ENCODE peak calls at places on chromosome 3, in nine cellular contexts. One of them, this sample, is unnamed.

GRCh38 chr3:54123538-54124196 is 1.3 kb downstream of the CACNA2D3 start:
- DNase-seq in NB4: no peak
- DNase-seq in heart right ventricle: no peak
- DNase-seq in sigmoid colon: no peak
- DNase-seq in fibroblast of pulmonary artery: peak
- DNase-seq in mammary epithelial cell: no peak
- DNase-seq in PC-9: no peak
- DNase-seq in brain microvascular endothelial cell: no peak
- DNase-seq in CD8-positive, alpha-beta T cell: no peak
- DNase-seq in this sample: no peak

GRCh38 chr3:128787256-128788253 is 61.6 kb downstream of the RAB7A start:
- DNase-seq in CD8-positive, alpha-beta T cell: peak
- DNase-seq in heart right ventricle: no peak
- DNase-seq in PC-9: peak
- DNase-seq in fibroblast of pulmonary artery: peak
- DNase-seq in NB4: peak
- DNase-seq in brain microvascular endothelial cell: peak
- DNase-seq in sigmoid colon: no peak
- DNase-seq in mammary epithelial cell: peak
- DNase-seq in this sample: peak

GRCh38 chr3:154885016-154885415 is 195.1 kb upstream of the MME start:
- DNase-seq in NB4: no peak
- DNase-seq in mammary epithelial cell: no peak
- DNase-seq in PC-9: no peak
- DNase-seq in brain microvascular endothelial cell: no peak
- DNase-seq in sigmoid colon: no peak
- DNase-seq in CD8-positive, alpha-beta T cell: no peak
- DNase-seq in fibroblast of pulmonary artery: peak
- DNase-seq in heart right ventricle: no peak
- DNase-seq in this sample: no peak

GRCh38 chr3:42020681-42021307 is 58.9 kb upstream of the ULK4 start:
- DNase-seq in NB4: peak
- DNase-seq in mammary epithelial cell: peak
- DNase-seq in PC-9: peak
- DNase-seq in sigmoid colon: no peak
- DNase-seq in brain microvascular endothelial cell: peak
- DNase-seq in heart right ventricle: no peak
- DNase-seq in CD8-positive, alpha-beta T cell: no peak
- DNase-seq in fibroblast of pulmonary artery: peak
- DNase-seq in this sample: peak

GRCh38 chr3:101127991-101128390 is 134.8 kb upstream of the ABI3BP start:
- DNase-seq in sigmoid colon: no peak
- DNase-seq in heart right ventricle: no peak
- DNase-seq in mammary epithelial cell: no peak
- DNase-seq in PC-9: no peak
- DNase-seq in brain microvascular endothelial cell: no peak
- DNase-seq in NB4: no peak
- DNase-seq in fibroblast of pulmonary artery: no peak
- DNase-seq in CD8-positive, alpha-beta T cell: no peak
- DNase-seq in this sample: no peak

GRCh38 chr3:177190701-177191100 is 6.6 kb downstream of the TBL1XR1 start:
- DNase-seq in sigmoid colon: no peak
- DNase-seq in CD8-positive, alpha-beta T cell: no peak
- DNase-seq in brain microvascular endothelial cell: no peak
- DNase-seq in mammary epithelial cell: no peak
- DNase-seq in PC-9: no peak
- DNase-seq in heart right ventricle: no peak
- DNase-seq in NB4: no peak
- DNase-seq in fibroblast of pulmonary artery: peak
- DNase-seq in this sample: no peak

GRCh38 chr3:7877312-7877711 is 624.3 kb upstream of the LMCD1 start:
- DNase-seq in PC-9: no peak
- DNase-seq in mammary epithelial cell: no peak
- DNase-seq in fibroblast of pulmonary artery: no peak
- DNase-seq in brain microvascular endothelial cell: no peak
- DNase-seq in heart right ventricle: no peak
- DNase-seq in NB4: no peak
- DNase-seq in CD8-positive, alpha-beta T cell: no peak
- DNase-seq in sigmoid colon: no peak
- DNase-seq in this sample: no peak

GRCh38 chr3:120470870-120471269 is 20.1 kb upstream of the FSTL1 start:
- DNase-seq in NB4: no peak
- DNase-seq in sigmoid colon: peak
- DNase-seq in CD8-positive, alpha-beta T cell: no peak
- DNase-seq in brain microvascular endothelial cell: no peak
- DNase-seq in PC-9: no peak
- DNase-seq in mammary epithelial cell: peak
- DNase-seq in fibroblast of pulmonary artery: no peak
- DNase-seq in heart right ventricle: peak
- DNase-seq in this sample: peak

GRCh38 chr3:70400194-70400593 is 87.8 kb upstream of the MDFIC2 start:
- DNase-seq in sigmoid colon: no peak
- DNase-seq in mammary epithelial cell: no peak
- DNase-seq in heart right ventricle: no peak
- DNase-seq in PC-9: no peak
- DNase-seq in fibroblast of pulmonary artery: no peak
- DNase-seq in CD8-positive, alpha-beta T cell: no peak
- DNase-seq in NB4: no peak
- DNase-seq in brain microvascular endothelial cell: no peak
- DNase-seq in this sample: no peak

GRCh38 chr3:115423170-115423569 is 200.1 kb upstream of the GAP43 start:
- DNase-seq in mammary epithelial cell: peak
- DNase-seq in PC-9: no peak
- DNase-seq in brain microvascular endothelial cell: no peak
- DNase-seq in NB4: peak
- DNase-seq in sigmoid colon: no peak
- DNase-seq in heart right ventricle: no peak
- DNase-seq in fibroblast of pulmonary artery: no peak
- DNase-seq in CD8-positive, alpha-beta T cell: no peak
- DNase-seq in this sample: peak

GRCh38 chr3:125418306-125418705 is 43.2 kb upstream of the ZNF148 start:
- DNase-seq in fibroblast of pulmonary artery: no peak
- DNase-seq in mammary epithelial cell: no peak
- DNase-seq in heart right ventricle: no peak
- DNase-seq in CD8-positive, alpha-beta T cell: no peak
- DNase-seq in PC-9: no peak
- DNase-seq in brain microvascular endothelial cell: no peak
- DNase-seq in NB4: no peak
- DNase-seq in sigmoid colon: no peak
- DNase-seq in this sample: no peak

GRCh38 chr3:184786271-184787010 is 25.5 kb upstream of the VPS8 start:
- DNase-seq in heart right ventricle: peak
- DNase-seq in CD8-positive, alpha-beta T cell: no peak
- DNase-seq in sigmoid colon: peak
- DNase-seq in fibroblast of pulmonary artery: peak
- DNase-seq in brain microvascular endothelial cell: peak
- DNase-seq in mammary epithelial cell: peak
- DNase-seq in PC-9: no peak
- DNase-seq in NB4: peak
- DNase-seq in this sample: no peak

GRCh38 chr3:50275996-50276761 is 2.7 kb upstream of the LSMEM2 start:
- DNase-seq in mammary epithelial cell: no peak
- DNase-seq in heart right ventricle: no peak
- DNase-seq in NB4: no peak
- DNase-seq in fibroblast of pulmonary artery: no peak
- DNase-seq in brain microvascular endothelial cell: no peak
- DNase-seq in CD8-positive, alpha-beta T cell: no peak
- DNase-seq in PC-9: no peak
- DNase-seq in sigmoid colon: no peak
- DNase-seq in this sample: no peak

GRCh38 chr3:17055374-17056276 is 170.9 kb downstream of the PLCL2 start:
- DNase-seq in brain microvascular endothelial cell: peak
- DNase-seq in sigmoid colon: no peak
- DNase-seq in heart right ventricle: no peak
- DNase-seq in mammary epithelial cell: no peak
- DNase-seq in fibroblast of pulmonary artery: peak
- DNase-seq in NB4: no peak
- DNase-seq in PC-9: no peak
- DNase-seq in CD8-positive, alpha-beta T cell: no peak
- DNase-seq in this sample: no peak

GRCh38 chr3:185069583-185070030 is 83.3 kb downstream of the C3orf70 start:
- DNase-seq in mammary epithelial cell: no peak
- DNase-seq in heart right ventricle: no peak
- DNase-seq in NB4: peak
- DNase-seq in fibroblast of pulmonary artery: no peak
- DNase-seq in CD8-positive, alpha-beta T cell: no peak
- DNase-seq in brain microvascular endothelial cell: no peak
- DNase-seq in sigmoid colon: no peak
- DNase-seq in PC-9: no peak
- DNase-seq in this sample: no peak

GRCh38 chr3:63251499-63251898 is 26.6 kb upstream of the SYNPR start:
- DNase-seq in sigmoid colon: no peak
- DNase-seq in brain microvascular endothelial cell: no peak
- DNase-seq in fibroblast of pulmonary artery: no peak
- DNase-seq in NB4: no peak
- DNase-seq in PC-9: no peak
- DNase-seq in mammary epithelial cell: peak
- DNase-seq in heart right ventricle: no peak
- DNase-seq in CD8-positive, alpha-beta T cell: no peak
- DNase-seq in this sample: peak

GRCh38 chr3:146640955-146641867 is 36.1 kb upstream of the PLSCR5 start:
- DNase-seq in brain microvascular endothelial cell: peak
- DNase-seq in heart right ventricle: no peak
- DNase-seq in mammary epithelial cell: peak
- DNase-seq in fibroblast of pulmonary artery: peak
- DNase-seq in sigmoid colon: no peak
- DNase-seq in CD8-positive, alpha-beta T cell: no peak
- DNase-seq in NB4: peak
- DNase-seq in PC-9: peak
- DNase-seq in this sample: peak

GRCh38 chr3:150410311-150411105 is 2.4 kb downstream of the TSC22D2 start:
- DNase-seq in sigmoid colon: peak
- DNase-seq in CD8-positive, alpha-beta T cell: peak
- DNase-seq in NB4: peak
- DNase-seq in fibroblast of pulmonary artery: peak
- DNase-seq in brain microvascular endothelial cell: no peak
- DNase-seq in mammary epithelial cell: peak
- DNase-seq in heart right ventricle: peak
- DNase-seq in PC-9: peak
- DNase-seq in this sample: no peak

GRCh38 chr3:23760871-23761373 is 44.8 kb upstream of the UBE2E1 start:
- DNase-seq in brain microvascular endothelial cell: no peak
- DNase-seq in sigmoid colon: no peak
- DNase-seq in NB4: peak
- DNase-seq in mammary epithelial cell: no peak
- DNase-seq in PC-9: no peak
- DNase-seq in CD8-positive, alpha-beta T cell: no peak
- DNase-seq in heart right ventricle: no peak
- DNase-seq in fibroblast of pulmonary artery: no peak
- DNase-seq in this sample: no peak

GRCh38 chr3:151903501-151903991 is 30.1 kb downstream of the SUCNR1 start:
- DNase-seq in PC-9: no peak
- DNase-seq in CD8-positive, alpha-beta T cell: no peak
- DNase-seq in mammary epithelial cell: no peak
- DNase-seq in heart right ventricle: no peak
- DNase-seq in NB4: peak
- DNase-seq in sigmoid colon: no peak
- DNase-seq in fibroblast of pulmonary artery: peak
- DNase-seq in brain microvascular endothelial cell: peak
- DNase-seq in this sample: peak

GRCh38 chr3:90092994-90093393 is 985.6 kb downstream of the EPHA3 start:
- DNase-seq in heart right ventricle: no peak
- DNase-seq in sigmoid colon: no peak
- DNase-seq in PC-9: no peak
- DNase-seq in mammary epithelial cell: no peak
- DNase-seq in NB4: peak
- DNase-seq in CD8-positive, alpha-beta T cell: no peak
- DNase-seq in brain microvascular endothelial cell: peak
- DNase-seq in fibroblast of pulmonary artery: peak
- DNase-seq in this sample: peak
- TF ChIP-seq CTCF in heart right ventricle: peak
- TF ChIP-seq CTCF in sigmoid colon: no peak
- TF ChIP-seq CTCF in PC-9: peak
- TF ChIP-seq CTCF in mammary epithelial cell: peak
- TF ChIP-seq CTCF in NB4: peak
- TF ChIP-seq CTCF in CD8-positive, alpha-beta T cell: no peak
- TF ChIP-seq CTCF in brain microvascular endothelial cell: peak
- TF ChIP-seq CTCF in fibroblast of pulmonary artery: peak
- TF ChIP-seq CTCF in this sample: peak

GRCh38 chr3:127256138-127256537 is 31.7 kb downstream of the PRR20G start:
- DNase-seq in sigmoid colon: no peak
- DNase-seq in NB4: no peak
- DNase-seq in mammary epithelial cell: no peak
- DNase-seq in fibroblast of pulmonary artery: no peak
- DNase-seq in CD8-positive, alpha-beta T cell: no peak
- DNase-seq in heart right ventricle: no peak
- DNase-seq in PC-9: no peak
- DNase-seq in brain microvascular endothelial cell: no peak
- DNase-seq in this sample: no peak
- H3K4me3 ChIP-seq in sigmoid colon: no peak
- H3K4me3 ChIP-seq in NB4: no peak
- H3K4me3 ChIP-seq in mammary epithelial cell: no peak
- H3K4me3 ChIP-seq in fibroblast of pulmonary artery: no peak
- H3K4me3 ChIP-seq in CD8-positive, alpha-beta T cell: no peak
- H3K4me3 ChIP-seq in heart right ventricle: no peak
- H3K4me3 ChIP-seq in PC-9: no peak
- H3K4me3 ChIP-seq in brain microvascular endothelial cell: no peak
- H3K4me3 ChIP-seq in this sample: no peak

DNA sequence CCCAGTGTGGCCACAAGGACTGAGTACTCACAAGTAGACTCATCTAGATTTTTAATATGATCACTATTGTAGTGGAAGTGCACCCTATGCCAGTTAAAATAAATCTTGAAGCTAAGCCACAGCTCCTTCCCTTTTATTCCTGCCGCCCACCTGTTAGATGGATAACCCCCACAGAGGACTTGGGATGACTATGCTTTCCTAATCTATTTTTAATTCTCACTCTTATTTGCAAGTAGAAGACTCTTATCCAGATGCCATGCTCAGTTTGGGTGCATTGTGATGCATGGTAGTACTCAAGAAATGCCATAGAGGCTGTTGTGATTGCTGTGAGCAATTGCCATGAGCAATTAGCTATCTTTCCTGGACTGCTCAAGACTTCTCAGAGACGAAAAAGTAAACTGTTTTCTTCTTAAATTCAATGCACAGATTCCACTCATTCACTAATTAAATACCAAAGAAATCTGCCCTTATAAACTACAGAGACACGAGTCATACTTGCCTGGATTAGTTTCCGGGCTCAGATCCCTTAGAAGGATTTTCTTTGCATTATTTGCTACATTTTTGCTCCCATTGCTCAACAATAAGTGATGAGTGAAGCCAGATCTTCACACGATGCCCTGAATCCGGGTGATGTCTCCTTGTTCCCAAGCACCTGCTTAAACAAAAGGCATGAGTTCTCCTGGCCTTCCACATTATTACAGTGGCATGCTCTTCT is 472.1 kb downstream of the SOX2 start:
- DNase-seq in heart right ventricle: no peak
- DNase-seq in brain microvascular endothelial cell: no peak
- DNase-seq in PC-9: no peak
- DNase-seq in NB4: no peak
- DNase-seq in sigmoid colon: no peak
- DNase-seq in fibroblast of pulmonary artery: no peak
- DNase-seq in mammary epithelial cell: peak
- DNase-seq in CD8-positive, alpha-beta T cell: no peak
- DNase-seq in this sample: peak
- TF ChIP-seq CTCF in heart right ventricle: no peak
- TF ChIP-seq CTCF in brain microvascular endothelial cell: no peak
- TF ChIP-seq CTCF in PC-9: no peak
- TF ChIP-seq CTCF in NB4: no peak
- TF ChIP-seq CTCF in sigmoid colon: no peak
- TF ChIP-seq CTCF in fibroblast of pulmonary artery: no peak
- TF ChIP-seq CTCF in mammary epithelial cell: no peak
- TF ChIP-seq CTCF in CD8-positive, alpha-beta T cell: no peak
- TF ChIP-seq CTCF in this sample: no peak

GRCh38 chr3:171282041-171282440 is 178.2 kb downstream of the TNIK start:
- DNase-seq in heart right ventricle: peak
- DNase-seq in PC-9: no peak
- DNase-seq in fibroblast of pulmonary artery: peak
- DNase-seq in sigmoid colon: no peak
- DNase-seq in NB4: no peak
- DNase-seq in brain microvascular endothelial cell: peak
- DNase-seq in mammary epithelial cell: no peak
- DNase-seq in CD8-positive, alpha-beta T cell: no peak
- DNase-seq in this sample: no peak
- H3K4me3 ChIP-seq in heart right ventricle: peak
- H3K4me3 ChIP-seq in PC-9: no peak
- H3K4me3 ChIP-seq in fibroblast of pulmonary artery: no peak
- H3K4me3 ChIP-seq in sigmoid colon: peak
- H3K4me3 ChIP-seq in NB4: no peak
- H3K4me3 ChIP-seq in brain microvascular endothelial cell: no peak
- H3K4me3 ChIP-seq in mammary epithelial cell: no peak
- H3K4me3 ChIP-seq in CD8-positive, alpha-beta T cell: no peak
- H3K4me3 ChIP-seq in this sample: no peak

This sample was measured in bronchial epithelial cell.